ENCODE peak calls at places on chromosome 11, in six cellular contexts. D, R, B, X, S and Q are unnamed samples.

GRCh38 chr11:113249491-113249763 is 65.0 kb upstream of the TTC12 start:
- DNase-seq in S (no peak), R (no peak), B (no peak), D (no peak), X (no peak), Q (no peak)

GRCh38 chr11:60854847-60855725 is 664 bp downstream of the PTGDR2 start:
- DNase-seq in B (no peak), S (no peak), D (no peak), X (no peak), R (peak), Q (no peak)

GRCh38 chr11:44901120-44901519 is 49.6 kb downstream of the TP53I11 start:
- DNase-seq in B (no peak), D (no peak), S (no peak), X (no peak), R (no peak), Q (no peak)

GRCh38 chr11:73971175-73971719 is 11.4 kb downstream of the UCP2 start:
- DNase-seq in X (no peak), R (no peak), S (no peak), B (peak), D (no peak), Q (no peak)

GRCh38 chr11:107275632-107276031 is 182.0 kb downstream of the CWF19L2 start:
- DNase-seq in S (no peak), B (no peak), D (no peak), R (no peak), X (no peak), Q (no peak)

GRCh38 chr11:69337211-69337721 is 43.3 kb downstream of the MYEOV start:
- DNase-seq in X (no peak), D (no peak), S (no peak), B (peak), R (no peak), Q (peak)

GRCh38 chr11:61091373-61092279 is 10.7 kb upstream of the CD5 start:
- DNase-seq in D (no peak), S (no peak), B (no peak), X (no peak), R (no peak), Q (peak)

GRCh38 chr11:8081591-8082021 is 595 bp downstream of the TUB start:
- DNase-seq in X (no peak), S (no peak), D (no peak), R (no peak), B (no peak), Q (no peak)

GRCh38 chr11:127066426-127067090 is 66.0 kb upstream of the KIRREL3 start:
- DNase-seq in X (no peak), D (no peak), B (no peak), R (no peak), S (no peak), Q (no peak)

GRCh38 chr11:29135504-29135903 is 881.3 kb downstream of the KCNA4 start:
- DNase-seq in S (no peak), R (no peak), B (no peak), D (no peak), X (peak), Q (no peak)

GRCh38 chr11:126640186-126640585 is 284.7 kb downstream of the ST3GAL4 start:
- DNase-seq in R (no peak), S (no peak), D (no peak), B (no peak), X (no peak), Q (no peak)

GRCh38 chr11:122453586-122453985 is 201.9 kb upstream of the UBASH3B start:
- DNase-seq in X (no peak), D (no peak), B (no peak), S (no peak), R (no peak), Q (no peak)

GRCh38 chr11:100719809-100720221 is 32.7 kb downstream of the ARHGAP42 start:
- DNase-seq in X (peak), D (peak), S (peak), B (no peak), R (no peak), Q (no peak)

GRCh38 chr11:75527938-75528845 is 2.5 kb upstream of the GDPD5 start:
- DNase-seq in S (no peak), R (no peak), X (no peak), B (no peak), D (no peak), Q (no peak)

GRCh38 chr11:17013548-17014320 is 480 bp downstream of the PLEKHA7 start:
- DNase-seq in S (no peak), D (peak), B (no peak), X (no peak), R (peak), Q (peak)

GRCh38 chr11:29448246-29448877 is 568.5 kb downstream of the KCNA4 start:
- DNase-seq in S (no peak), R (no peak), D (peak), B (peak), X (no peak), Q (peak)

GRCh38 chr11:59818572-59818971 is 8.0 kb upstream of the MRPL16 start:
- DNase-seq in B (peak), S (no peak), X (no peak), D (no peak), R (no peak), Q (no peak)

GRCh38 chr11:86629070-86629706 is 43.2 kb downstream of the ME3 start:
- DNase-seq in S (no peak), X (no peak), D (no peak), B (no peak), R (no peak), Q (no peak)

GRCh38 chr11:17077240-17077519 is 287 bp downstream of the RPS13 start:
- DNase-seq in S (no peak), X (no peak), D (no peak), B (no peak), R (no peak), Q (no peak)

GRCh38 chr11:9280655-9281301 is 15.6 kb upstream of the DENND5A start:
- DNase-seq in S (no peak), X (peak), R (no peak), B (peak), D (no peak), Q (peak)

GRCh38 chr11:117068303-117068860 is 29.8 kb downstream of the SIK3 start:
- DNase-seq in D (no peak), S (no peak), R (no peak), B (no peak), X (no peak), Q (no peak)

GRCh38 chr11:100966366-100966765 is 163.2 kb downstream of the PGR start:
- DNase-seq in S (no peak), R (no peak), B (no peak), D (no peak), X (no peak), Q (no peak)

GRCh38 chr11:36356201-36356600 is 60.1 kb downstream of the PRR5L start:
- DNase-seq in R (no peak), S (no peak), X (no peak), B (peak), D (no peak), Q (peak)

GRCh38 chr11:76765863-76766350 is 17.2 kb upstream of the TSKU start:
- DNase-seq in D (no peak), X (no peak), S (no peak), B (no peak), R (no peak), Q (no peak)

GRCh38 chr11:47185305-47186075 is 744 bp downstream of the PACSIN3 start:
- DNase-seq in D (peak), B (no peak), S (no peak), R (peak), X (no peak), Q (no peak)

GRCh38 chr11:117478126-117478856 is 150.6 kb downstream of the CEP164 start:
- DNase-seq in D (no peak), X (no peak), R (no peak), S (no peak), B (no peak), Q (no peak)

GRCh38 chr11:67401495-67402191 is at the start of gene PPP1CA:
- DNase-seq in D (peak), B (peak), R (peak), X (no peak), S (peak), Q (peak)
- TF ChIP-seq CTCF in D (peak), B (no peak), R (peak), X (peak), S (no peak), Q (peak)

DNA sequence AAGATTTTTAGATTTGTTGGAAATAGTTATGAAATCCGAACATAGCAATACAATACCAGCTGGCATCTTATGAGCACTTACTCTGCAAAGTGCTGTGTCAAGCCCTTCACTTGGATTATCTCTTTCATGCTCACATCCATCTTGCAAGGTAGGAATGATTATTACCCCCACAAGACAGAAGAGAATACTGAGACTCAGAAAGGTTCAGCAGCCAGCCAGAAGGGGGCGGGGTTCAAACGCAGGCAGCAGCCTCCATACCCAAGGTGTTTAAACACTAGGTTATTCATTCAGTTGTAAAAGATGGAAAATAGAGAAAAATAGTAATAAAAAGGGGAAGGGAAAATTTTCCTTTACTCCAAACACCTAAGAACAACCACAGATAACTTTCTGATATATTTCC is 158.5 kb downstream of the CCDC34 start:
- DNase-seq in B (peak), S (no peak), D (peak), X (no peak), R (no peak), Q (no peak)
- TF ChIP-seq CTCF in B (peak), S (no peak), D (no peak), X (peak), R (no peak), Q (no peak)

DNA sequence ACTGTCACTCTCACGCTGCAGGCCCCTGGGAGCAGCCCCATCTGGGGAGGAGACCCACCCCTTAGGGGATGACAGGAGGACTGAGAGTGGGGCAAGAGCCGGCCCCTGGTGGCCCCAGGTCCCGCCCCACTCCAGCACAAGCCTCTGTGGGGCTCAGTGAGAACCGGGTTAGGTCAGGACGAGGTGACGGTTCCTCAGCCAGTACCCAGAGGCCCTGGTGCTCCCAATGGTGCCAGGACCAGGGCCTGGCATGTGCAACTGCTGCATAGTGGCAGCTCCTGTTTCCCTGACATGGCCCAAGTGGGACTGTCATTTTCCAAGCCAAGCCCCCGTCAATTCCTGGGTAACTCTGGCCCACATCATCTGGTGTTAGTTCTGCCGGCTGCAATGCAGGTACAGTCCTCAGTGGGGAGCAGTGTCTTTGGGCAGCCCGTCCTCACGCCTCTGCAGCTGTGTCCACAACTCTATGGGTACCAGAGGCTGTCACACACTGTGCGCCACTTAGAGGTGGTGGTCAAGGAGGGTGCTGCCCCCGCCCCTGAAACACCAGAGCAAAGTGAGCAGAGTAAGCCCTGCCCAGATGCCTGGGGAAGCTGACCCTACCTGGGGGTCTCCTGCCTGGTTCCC is 15.9 kb downstream of the CHID1 start:
- DNase-seq in X (no peak), D (no peak), B (no peak), R (no peak), S (no peak), Q (no peak)
- TF ChIP-seq CTCF in X (no peak), D (no peak), B (peak), R (no peak), S (no peak), Q (no peak)

DNA sequence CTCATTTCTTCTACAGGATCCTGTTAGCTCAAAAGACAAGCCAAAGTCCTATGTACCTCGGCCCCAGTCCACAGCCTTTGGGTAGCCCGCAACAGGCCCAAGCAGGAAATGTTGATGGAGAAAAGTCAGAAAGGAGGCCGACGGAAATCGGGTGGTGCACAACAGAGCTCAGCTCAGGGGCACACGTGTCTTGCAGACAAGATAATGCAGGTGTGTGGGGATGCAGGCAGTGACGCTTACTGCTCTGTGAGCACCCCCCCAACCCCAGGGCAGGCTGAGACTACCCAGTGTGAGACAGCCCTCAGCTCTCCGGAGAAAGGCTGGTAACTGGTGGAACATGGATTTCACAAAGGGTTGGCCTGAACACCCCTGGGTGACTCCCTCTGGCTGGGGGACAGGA is 4.3 kb upstream of the PDE2A start:
- DNase-seq in D (no peak), X (no peak), R (no peak), B (peak), S (no peak), Q (no peak)
- TF ChIP-seq CTCF in D (no peak), X (no peak), R (no peak), B (no peak), S (no peak), Q (no peak)

DNA sequence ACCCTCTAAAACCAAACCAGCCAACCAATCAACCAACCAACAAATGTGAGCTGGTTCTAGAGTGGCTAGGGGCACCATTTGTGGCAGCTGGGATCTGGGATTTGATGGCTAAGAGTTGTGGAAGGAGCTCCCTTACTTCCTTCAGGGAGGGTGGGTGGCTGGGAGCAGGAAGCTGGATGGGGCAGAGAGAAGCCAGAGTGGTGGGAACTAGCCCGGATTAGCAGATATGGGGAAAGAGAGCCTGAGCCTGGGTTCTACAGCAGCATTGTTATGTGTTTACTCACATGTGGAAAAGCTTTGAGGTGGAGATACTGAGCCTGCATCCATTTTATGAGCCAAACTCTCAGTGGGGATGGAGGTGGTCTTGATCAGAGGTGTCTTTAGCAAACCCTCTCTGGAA is 30.9 kb upstream of the THY1 start:
- DNase-seq in R (no peak), D (no peak), X (no peak), B (no peak), S (no peak), Q (no peak)
- TF ChIP-seq CTCF in R (no peak), D (no peak), X (no peak), B (no peak), S (no peak), Q (no peak)

DNA sequence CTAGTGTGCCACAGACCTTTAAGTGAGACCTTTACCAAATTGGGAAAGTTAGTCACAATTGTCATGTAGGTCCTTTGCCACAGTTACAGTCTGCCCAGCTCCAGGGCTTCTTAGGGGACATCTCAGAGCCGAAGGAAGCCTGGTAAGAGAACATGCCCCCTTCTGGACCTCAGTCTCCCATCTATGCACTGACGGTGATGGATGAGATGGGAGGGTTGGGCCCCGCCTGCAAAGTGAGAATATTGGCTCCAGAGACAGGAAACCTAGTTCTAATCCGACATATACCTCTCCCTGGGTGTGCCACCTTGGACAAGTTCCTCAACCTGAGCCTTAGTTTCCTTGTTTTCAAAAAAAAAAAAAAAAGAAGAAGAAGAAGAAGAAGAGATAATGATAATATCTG is 85.1 kb upstream of the NAV2 start:
- DNase-seq in S (no peak), R (no peak), X (no peak), D (no peak), B (no peak), Q (no peak)
- TF ChIP-seq CTCF in S (no peak), R (no peak), X (no peak), D (no peak), B (no peak), Q (no peak)

GRCh38 chr11:119602745-119603373 is 126.1 kb downstream of the NECTIN1 start:
- DNase-seq in S (no peak), D (no peak), B (no peak), X (no peak), R (no peak), Q (no peak)
- TF ChIP-seq CTCF in S (no peak), D (no peak), B (no peak), X (peak), R (no peak), Q (no peak)

DNA sequence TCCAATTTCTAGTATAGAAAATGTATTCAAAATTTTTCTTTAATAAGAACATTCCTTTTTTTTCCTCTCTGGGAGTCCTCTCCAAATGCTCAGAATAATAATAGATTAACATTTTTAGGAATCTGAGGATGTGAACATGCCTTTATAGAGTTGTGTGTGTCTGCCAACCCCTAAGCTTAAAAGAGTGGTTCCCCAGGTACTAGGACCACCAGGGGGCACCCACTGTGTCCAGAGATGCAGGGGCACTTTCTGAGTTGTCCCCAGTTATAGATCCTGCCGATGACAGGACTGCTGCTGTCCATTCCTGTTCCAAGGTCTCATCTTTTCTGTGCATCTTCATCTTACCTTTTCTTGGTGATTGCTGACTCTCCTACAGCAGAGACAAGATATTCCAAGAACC is 27.0 kb upstream of the MICAL2 start:
- DNase-seq in D (no peak), X (no peak), R (no peak), S (no peak), B (no peak), Q (no peak)
- TF ChIP-seq CTCF in D (no peak), X (peak), R (no peak), S (no peak), B (peak), Q (no peak)

GRCh38 chr11:96091476-96091875 is 167.6 kb upstream of the MTMR2 start:
- DNase-seq in R (no peak), D (no peak), B (peak), S (no peak), X (no peak), Q (no peak)
- TF ChIP-seq CTCF in R (no peak), D (no peak), B (peak), S (no peak), X (no peak), Q (peak)

DNA sequence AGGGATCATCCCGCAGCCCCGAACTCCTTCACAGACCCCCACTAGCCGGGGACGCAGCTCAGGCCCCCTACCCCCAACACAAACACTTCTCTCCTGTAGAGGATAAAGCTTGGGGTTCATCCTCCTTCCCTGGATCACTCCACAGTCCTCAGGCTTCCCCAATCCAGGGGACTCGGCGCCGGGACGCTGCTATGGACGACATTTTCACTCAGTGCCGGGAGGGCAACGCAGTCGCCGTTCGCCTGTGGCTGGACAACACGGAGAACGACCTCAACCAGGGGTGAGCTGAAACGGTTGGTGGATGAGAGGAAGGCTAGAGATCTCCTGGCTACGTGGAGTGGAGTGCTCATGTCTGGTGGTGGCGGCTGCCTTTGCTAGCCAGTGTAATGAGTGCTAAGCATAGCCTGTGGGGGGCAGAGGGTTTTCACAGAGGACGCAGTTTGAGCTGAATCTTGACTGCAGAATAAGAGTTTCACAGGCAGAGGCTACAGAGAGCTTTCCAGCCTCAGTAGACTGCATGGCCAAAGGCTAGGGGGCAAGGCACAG is 580 bp downstream of the ILK start:
- DNase-seq in R (no peak), B (peak), X (no peak), D (peak), S (no peak), Q (peak)
- TF ChIP-seq CTCF in R (peak), B (peak), X (peak), D (no peak), S (peak), Q (peak)